ENCODE peak calls at places on chromosomes 16 and 17, in five cellular contexts. I is heart left ventricle; N is natural killer cell; O is WTC11; G is activated naive CD4-positive, alpha-beta T cell treated with anti-CD3 and anti-CD28 coated beads, Interleukin-2, amount 50 U/mL, for 72 hours. Z is an unnamed sample.

GRCh38 chr17:1474402-1475189 is 17.9 kb downstream of the MYO1C start:
- ATAC-seq in I (no peak), N (no peak), O (no peak), G (no peak), Z (peak; percentile 82)

GRCh38 chr17:1999557-2000251 is 25.4 kb downstream of the RTN4RL1 start:
- ATAC-seq in I (peak; percentile 89), N (no peak), O (peak; percentile 15), G (no peak), Z (no peak)

GRCh38 chr16:2531371-2531695 is at the start of gene CEMP1:
- ATAC-seq in I (no peak), N (no peak), O (peak; percentile 7), G (no peak), Z (no peak)

GRCh38 chr16:89303604-89304003 is 86.1 kb downstream of the ZNF778 start:
- ATAC-seq in I (no peak), N (peak; percentile 56), O (no peak), G (no peak), Z (peak; percentile 61)

GRCh38 chr17:6475411-6475810 is 31.2 kb downstream of the PIMREG start:
- ATAC-seq in I (no peak), N (no peak), O (no peak), G (no peak), Z (no peak)

GRCh38 chr17:35588196-35588920 is 1.2 kb downstream of the AP2B1 start:
- ATAC-seq in I (no peak), N (no peak), O (no peak), G (peak; percentile 57), Z (no peak)

GRCh38 chr17:79728908-79729471 is 1.8 kb upstream of the ENPP7 start:
- ATAC-seq in I (peak; percentile 21), N (no peak), O (peak; percentile 46), G (no peak), Z (no peak)

GRCh38 chr16:74743045-74743667 is 31.5 kb downstream of the FA2H start:
- ATAC-seq in I (no peak), N (no peak), O (no peak), G (no peak), Z (no peak)

GRCh38 chr16:12558641-12559040 is 245.0 kb downstream of the CPPED1 start:
- ATAC-seq in I (no peak), N (no peak), O (no peak), G (no peak), Z (no peak)

Z was measured in stimulated activated memory B cell treated with anti-CD40 and anti-IgM and Interleukin-4, amounts not matched to agents 10 μg/mL and 1 μg/mL and 100 μg/mL, for 72 hours.